ENCODE peak calls at places on chromosomes 13 and 19, in four cellular contexts. K, L, C and Q are unnamed samples.

GRCh38 chr19:38452430-38453366 is 19.2 kb downstream of the RYR1 start:
- DNase-seq in K (no peak), C (no peak), L (peak), Q (no peak)

GRCh38 chr13:32045537-32045936 is 14.0 kb downstream of the FRY start:
- DNase-seq in K (no peak), C (no peak), L (no peak), Q (no peak)

GRCh38 chr19:16825312-16826168 is 3.7 kb upstream of the SIN3B start:
- DNase-seq in C (no peak), L (peak), K (peak), Q (peak)

GRCh38 chr19:46924874-46925547 is 64.2 kb downstream of the ARHGAP35 start:
- DNase-seq in C (no peak), K (peak), L (peak), Q (no peak)

GRCh38 chr19:44602071-44602470 is 11.3 kb upstream of the IGSF23 start:
- DNase-seq in L (peak), C (no peak), K (no peak), Q (no peak)

GRCh38 chr19:42441047-42441440 is 1.7 kb downstream of the CXCL17 start:
- DNase-seq in C (no peak), L (no peak), K (no peak), Q (no peak)

GRCh38 chr13:48155850-48156249 is 60.9 kb upstream of the MED4 start:
- DNase-seq in K (no peak), C (no peak), L (no peak), Q (no peak)

GRCh38 chr19:48926909-48927308 is 6.6 kb upstream of the DHDH start:
- DNase-seq in L (peak), K (peak), C (no peak), Q (no peak)

GRCh38 chr19:17889609-17890214 is 18.0 kb downstream of the SLC5A5 start:
- DNase-seq in K (no peak), L (peak), C (no peak), Q (no peak)

GRCh38 chr19:18992696-18993095 is 40.6 kb downstream of the SUGP2 start:
- DNase-seq in K (no peak), C (no peak), L (no peak), Q (no peak)

GRCh38 chr13:100392709-100393630 is 195.6 kb downstream of the GGACT start:
- DNase-seq in L (peak), K (peak), C (peak), Q (peak)

GRCh38 chr19:47713046-47714021 is at the start of gene EHD2:
- DNase-seq in K (peak), C (no peak), L (peak), Q (peak)

GRCh38 chr13:113584870-113585671 is 518 bp downstream of the TFDP1 start:
- DNase-seq in K (no peak), C (no peak), L (no peak), Q (no peak)

GRCh38 chr19:5792224-5792623 is 1.3 kb upstream of the DUS3L start:
- DNase-seq in L (no peak), C (no peak), K (no peak), Q (no peak)

GRCh38 chr19:18091217-18091608 is 4.5 kb upstream of the IL12RB1 start:
- DNase-seq in L (peak), C (no peak), K (peak), Q (peak)

GRCh38 chr13:95479706-95480105 is 72.8 kb upstream of the CLDN10 start:
- DNase-seq in K (no peak), C (no peak), L (no peak), Q (no peak)

GRCh38 chr13:109738298-109738746 is 48.1 kb downstream of the IRS2 start:
- DNase-seq in L (no peak), C (no peak), K (peak), Q (no peak)

GRCh38 chr19:50003810-50004419 is 21.3 kb downstream of the VRK3 start:
- DNase-seq in K (peak), C (no peak), L (peak), Q (no peak)

GRCh38 chr19:50147462-50148423 is 15.3 kb downstream of the IZUMO2 start:
- DNase-seq in C (no peak), K (peak), L (peak), Q (peak)

GRCh38 chr19:31286491-31286890 is 62.7 kb downstream of the TSHZ3 start:
- DNase-seq in K (no peak), L (no peak), C (no peak), Q (no peak)

GRCh38 chr19:10353793-10354391 is 14.5 kb upstream of the ICAM3 start:
- DNase-seq in K (no peak), C (no peak), L (peak), Q (peak)

GRCh38 chr13:37716395-37716794 is 117.8 kb upstream of the POSTN start:
- DNase-seq in C (no peak), L (no peak), K (no peak), Q (no peak)

GRCh38 chr19:35042056-35042730 is 672 bp downstream of the HPN start:
- DNase-seq in C (no peak), L (peak), K (no peak), Q (no peak)
- H3K4me3 ChIP-seq in C (no peak), L (peak), K (peak), Q (no peak)

GRCh38 chr19:11694533-11695439 is 44.0 kb downstream of the ZNF823 start:
- DNase-seq in K (peak), L (peak), C (peak), Q (peak)
- TF ChIP-seq POLR2A in K (no peak), L (no peak), C (no peak), Q (peak)

GRCh38 chr19:3176715-3177501 is 1.7 kb upstream of the S1PR4 start:
- DNase-seq in L (no peak), C (no peak), K (no peak), Q (no peak)

GRCh38 chr19:3179739-3180293 is 1.2 kb downstream of the S1PR4 start:
- DNase-seq in C (no peak), L (no peak), K (no peak), Q (no peak)

GRCh38 chr19:3178377-3178972 is at the start of gene S1PR4:
- DNase-seq in L (no peak), K (no peak), C (no peak), Q (no peak)

GRCh38 chr19:3175761-3176714 is 2.5 kb upstream of the S1PR4 start:
- DNase-seq in L (peak), C (no peak), K (peak), Q (peak)

DNA sequence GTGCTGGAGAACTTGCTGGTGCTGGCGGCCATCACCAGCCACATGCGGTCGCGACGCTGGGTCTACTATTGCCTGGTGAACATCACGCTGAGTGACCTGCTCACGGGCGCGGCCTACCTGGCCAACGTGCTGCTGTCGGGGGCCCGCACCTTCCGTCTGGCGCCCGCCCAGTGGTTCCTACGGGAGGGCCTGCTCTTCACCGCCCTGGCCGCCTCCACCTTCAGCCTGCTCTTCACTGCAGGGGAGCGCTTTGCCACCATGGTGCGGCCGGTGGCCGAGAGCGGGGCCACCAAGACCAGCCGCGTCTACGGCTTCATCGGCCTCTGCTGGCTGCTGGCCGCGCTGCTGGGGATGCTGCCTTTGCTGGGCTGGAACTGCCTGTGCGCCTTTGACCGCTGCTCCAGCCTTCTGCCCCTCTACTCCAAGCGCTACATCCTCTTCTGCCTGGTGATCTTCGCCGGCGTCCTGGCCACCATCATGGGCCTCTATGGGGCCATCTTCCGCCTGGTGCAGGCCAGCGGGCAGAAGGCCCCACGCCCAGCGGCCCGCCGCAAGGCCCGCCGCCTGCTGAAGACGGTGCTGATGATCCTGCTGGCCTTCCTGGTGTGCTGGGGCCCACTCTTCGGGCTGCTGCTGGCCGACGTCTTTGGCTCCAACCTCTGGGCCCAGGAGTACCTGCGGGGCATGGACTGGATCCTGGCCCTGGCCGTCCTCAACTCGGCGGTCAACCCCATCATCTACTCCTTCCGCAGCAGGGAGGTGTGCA is 587 bp downstream of the S1PR4 start:
- DNase-seq in K (no peak), L (no peak), C (no peak), Q (no peak)
- H3K4me3 ChIP-seq in K (peak), L (no peak), C (peak), Q (no peak)

DNA sequence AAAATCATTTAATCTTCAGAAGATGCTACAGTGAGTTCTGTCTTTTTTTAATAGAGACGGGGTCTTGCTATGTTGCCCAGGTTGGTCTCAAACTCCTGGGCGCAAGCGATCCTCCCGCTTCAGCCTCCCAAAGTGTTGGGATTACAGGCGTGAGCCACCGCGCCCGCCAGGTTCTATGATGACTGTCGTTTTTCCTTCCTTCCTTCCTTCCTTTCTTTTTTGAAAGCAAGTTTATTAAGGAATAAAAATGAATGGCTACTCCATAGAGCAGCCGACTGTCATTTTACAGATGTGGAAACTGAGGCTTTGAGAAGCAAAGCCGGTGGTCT is 511 bp upstream of the GAMT start:
- DNase-seq in C (no peak), K (no peak), L (no peak), Q (no peak)
- TF ChIP-seq POLR2A in C (no peak), K (no peak), L (no peak), Q (no peak)

GRCh38 chr19:55352746-55353145 is 1.8 kb downstream of the COX6B2 start:
- DNase-seq in L (no peak), C (no peak), K (no peak), Q (no peak)
- H3K4me3 ChIP-seq in L (no peak), C (no peak), K (no peak), Q (no peak)